ENCODE peak calls at places on chromosomes 7 and 10, in eight cellular contexts. H, C, W, A, O, Y, D and Z are unnamed samples.

GRCh38 chr7:134865001-134865845 is 85.8 kb downstream of the CALD1 start:
- DNase-seq in H (no peak), C (peak; percentile 64), W (peak; percentile 64), A (no peak), O (no peak), Y (peak; percentile 74), D (peak; percentile 66), Z (no peak)

GRCh38 chr10:93435061-93435491 is 47.1 kb downstream of the MYOF start:
- DNase-seq in H (no peak), C (peak; percentile 46), W (no peak), A (no peak), O (no peak), Y (no peak), D (peak; percentile 48), Z (no peak)

GRCh38 chr7:2069472-2069860 is 163.3 kb downstream of the MAD1L1 start:
- DNase-seq in H (no peak), C (no peak), W (no peak), A (no peak), O (no peak), Y (no peak), D (no peak), Z (no peak)

GRCh38 chr7:95905165-95905564 is 132.8 kb downstream of the DYNC1I1 start:
- DNase-seq in H (no peak), C (peak; percentile 10), W (peak; percentile 3), A (no peak), O (no peak), Y (no peak), D (peak; percentile 2), Z (no peak)

GRCh38 chr7:73899731-73900142 is 38.8 kb downstream of the TMEM270 start:
- DNase-seq in H (no peak), C (peak; percentile 97), W (peak; percentile 57), A (no peak), O (no peak), Y (no peak), D (peak; percentile 97), Z (peak; percentile 65)

GRCh38 chr7:110677405-110677804 is 413.5 kb upstream of the LRRN3 start:
- DNase-seq in H (no peak), C (no peak), W (no peak), A (no peak), O (no peak), Y (no peak), D (no peak), Z (no peak)

GRCh38 chr10:95346715-95347401 is 56.1 kb upstream of the PDLIM1 start:
- DNase-seq in H (no peak), C (no peak), W (peak; percentile 42), A (no peak), O (no peak), Y (no peak), D (peak; percentile 14), Z (no peak)

GRCh38 chr7:26066736-26067135 is 85.3 kb upstream of the NFE2L3 start:
- DNase-seq in H (no peak), C (no peak), W (no peak), A (no peak), O (no peak), Y (no peak), D (no peak), Z (no peak)

GRCh38 chr7:142508251-142508650 is 241.0 kb upstream of the PRSS1 start:
- DNase-seq in H (no peak), C (no peak), W (no peak), A (no peak), O (no peak), Y (peak; percentile 43), D (no peak), Z (no peak)